ENCODE peak calls at places on chromosomes 7 and 10, in ten cellular contexts. K is stimulated activated CD4-positive, alpha-beta T cell treated with anti-CD3 and anti-CD28 coated beads, Interleukin-1b, Interleukin-23, amount 100 ng/mL, for 24 hours; R is astrocyte of the cerebellum; M is stimulated activated CD8-positive, alpha-beta memory T cell treated with anti-CD3 and anti-CD28 coated beads, Interleukin-7, amount 100 ng/mL, for 1 hour; V is NCI-H1417; Y is effector memory CD4-positive, alpha-beta T cell; X is activated T-helper 9 cell treated with anti-CD3 and anti-CD28 coated beads, Interleukin-2, amount 50 U/mL, for 16 hours; W is NCI-H345; I is IMR-90; A is activated T-cell treated with anti-CD3 and anti-CD28 coated beads, Interleukin-2, amount 50 U/mL, for 24 hours. C is an unnamed sample.

GRCh38 chr7:105224884-105225651 is 163.7 kb downstream of the SRPK2 start:
- DNase-seq in K (no peak), R (peak), M (no peak), V (no peak), Y (no peak), X (no peak), W (no peak), I (peak), A (no peak), C (no peak)

GRCh38 chr7:3277604-3278572 is 23.2 kb upstream of the SDK1 start:
- DNase-seq in K (no peak), R (no peak), M (no peak), V (peak), Y (no peak), X (no peak), W (peak), I (no peak), A (no peak), C (no peak)

GRCh38 chr7:147635288-147635687 is 955.3 kb upstream of the C7orf33 start:
- DNase-seq in K (no peak), R (no peak), M (no peak), V (no peak), Y (no peak), X (no peak), W (no peak), I (no peak), A (no peak), C (no peak)

GRCh38 chr10:132664407-132664806 is 121.5 kb downstream of the NKX6-2 start:
- DNase-seq in K (no peak), R (no peak), M (no peak), V (no peak), Y (no peak), X (no peak), W (no peak), I (no peak), A (no peak), C (no peak)

GRCh38 chr7:28979791-28980190 is 21.7 kb upstream of the TRIL start:
- DNase-seq in K (no peak), R (no peak), M (no peak), V (no peak), Y (no peak), X (no peak), W (no peak), I (no peak), A (no peak), C (no peak)

GRCh38 chr7:44375236-44375699 is 49.9 kb upstream of the CAMK2B start:
- DNase-seq in K (no peak), R (no peak), M (no peak), V (peak), Y (no peak), X (no peak), W (no peak), I (no peak), A (no peak), C (no peak)

GRCh38 chr7:158502068-158502750 is 85.4 kb downstream of the PTPRN2 start:
- DNase-seq in K (no peak), R (no peak), M (no peak), V (no peak), Y (no peak), X (no peak), W (no peak), I (no peak), A (no peak), C (no peak)

GRCh38 chr10:75105576-75106197 is 5.8 kb upstream of the SAMD8 start:
- DNase-seq in K (no peak), R (no peak), M (no peak), V (no peak), Y (no peak), X (no peak), W (no peak), I (no peak), A (no peak), C (no peak)

GRCh38 chr10:118457824-118458428 is 115.8 kb upstream of the FAM204A start:
- DNase-seq in K (no peak), R (no peak), M (no peak), V (no peak), Y (no peak), X (no peak), W (no peak), I (no peak), A (no peak), C (no peak)

GRCh38 chr10:58064714-58065528 is 202.8 kb downstream of the IPMK start:
- DNase-seq in K (no peak), R (peak), M (no peak), V (peak), Y (no peak), X (no peak), W (peak), I (peak), A (no peak), C (no peak)

GRCh38 chr7:151853896-151854807 is 22.8 kb downstream of the PRKAG2 start:
- DNase-seq in K (no peak), R (no peak), M (no peak), V (no peak), Y (no peak), X (no peak), W (no peak), I (no peak), A (no peak), C (no peak)

GRCh38 chr10:125881192-125881591 is at the start of gene DHX32:
- DNase-seq in K (no peak), R (no peak), M (no peak), V (no peak), Y (no peak), X (no peak), W (no peak), I (no peak), A (no peak), C (no peak)

GRCh38 chr10:131047501-131047900 is 264.0 kb downstream of the TCERG1L start:
- DNase-seq in K (no peak), R (no peak), M (no peak), V (no peak), Y (no peak), X (no peak), W (peak), I (no peak), A (no peak), C (no peak)

GRCh38 chr7:70316745-70317144 is 718.5 kb downstream of the AUTS2 start:
- DNase-seq in K (no peak), R (no peak), M (no peak), V (no peak), Y (peak), X (peak), W (no peak), I (no peak), A (no peak), C (no peak)

GRCh38 chr7:68245688-68246087 is 1249.1 kb downstream of the TYW1 start:
- DNase-seq in K (no peak), R (no peak), M (no peak), V (peak), Y (no peak), X (no peak), W (no peak), I (no peak), A (no peak), C (no peak)

GRCh38 chr10:24920907-24921881 is 31.2 kb downstream of the PRTFDC1 start:
- DNase-seq in K (peak), R (peak), M (no peak), V (no peak), Y (no peak), X (peak), W (no peak), I (peak), A (peak), C (peak)

GRCh38 chr10:105189464-105189800 is 548.3 kb downstream of the SORCS3 start:
- DNase-seq in K (no peak), R (peak), M (no peak), V (no peak), Y (no peak), X (no peak), W (no peak), I (no peak), A (no peak), C (no peak)

C was measured in activated CD4-positive, CD25-positive, alpha-beta regulatory T cell treated with anti-CD3 and anti-CD28 coated beads, Interleukin-2, amount 50 U/mL, for 72 hours.